ENCODE peak calls at places on chromosomes 16 and 17, in seven cellular contexts. B, J, R, K, P, S and W are unnamed samples.
A peak's percentile ranks its signal among the peaks of the same experiment; 100 is the strongest.

GRCh38 chr17:28598389-28598788 is 436 bp downstream of the SPAG5 start:
- DNase-seq in K (no peak), P (no peak), S (no peak), B (no peak), J (no peak), R (no peak), W (no peak)

GRCh38 chr16:27313422-27314160 is at the start of gene IL4R:
- DNase-seq in B (peak; percentile 95), S (peak; percentile 61), P (peak; percentile 64), K (peak; percentile 73), J (peak; percentile 74), R (peak; percentile 50), W (peak; percentile 75)

GRCh38 chr16:69424053-69424934 is at the start of gene CYB5B:
- DNase-seq in K (peak; percentile 98), P (peak; percentile 96), J (peak; percentile 92), S (peak; percentile 92), B (peak; percentile 99), R (peak; percentile 90), W (peak; percentile 99)

GRCh38 chr17:31548709-31549108 is 157.2 kb downstream of the RAB11FIP4 start:
- DNase-seq in B (no peak), R (no peak), J (no peak), K (no peak), S (no peak), P (no peak), W (no peak)

GRCh38 chr17:80474231-80474932 is 2.0 kb downstream of the NPTX1 start:
- DNase-seq in B (peak; percentile 21), S (no peak), P (peak; percentile 78), R (no peak), J (no peak), K (peak; percentile 67), W (peak; percentile 46)

GRCh38 chr16:80277182-80277581 is 263.6 kb upstream of the DYNLRB2 start:
- DNase-seq in S (no peak), K (peak; percentile 34), B (no peak), J (no peak), R (no peak), P (no peak), W (no peak)

GRCh38 chr16:88866151-88866920 is at the start of gene PABPN1L:
- DNase-seq in B (no peak), S (no peak), K (no peak), P (peak; percentile 63), R (no peak), J (peak; percentile 64), W (no peak)

GRCh38 chr16:64428463-64428862 is 693.4 kb downstream of the CDH11 start:
- DNase-seq in P (no peak), S (no peak), R (no peak), B (peak; percentile 71), K (no peak), J (peak; percentile 65), W (peak; percentile 70)

GRCh38 chr17:45147581-45148182 is 593 bp upstream of the HEXIM1 start:
- DNase-seq in S (peak; percentile 89), K (peak; percentile 93), B (peak; percentile 96), R (peak; percentile 50), J (peak; percentile 85), P (peak; percentile 91), W (peak; percentile 97)

GRCh38 chr16:17474572-17474971 is 3.8 kb upstream of the XYLT1 start:
- DNase-seq in P (no peak), S (no peak), R (no peak), K (peak; percentile 37), J (no peak), B (no peak), W (no peak)

GRCh38 chr16:87838643-87839541 is 30.4 kb downstream of the SLC7A5 start:
- DNase-seq in K (peak; percentile 52), P (no peak), R (no peak), B (no peak), S (no peak), J (no peak), W (no peak)

GRCh38 chr17:62067165-62068145 is 2.4 kb upstream of the MED13 start:
- DNase-seq in P (no peak), R (no peak), K (no peak), J (no peak), B (no peak), S (no peak), W (no peak)

GRCh38 chr17:16593356-16594102 is 24.5 kb upstream of the ZNF287 start:
- DNase-seq in J (no peak), B (peak; percentile 50), K (no peak), R (no peak), P (no peak), S (no peak), W (no peak)

GRCh38 chr17:39084558-39084957 is 66.9 kb downstream of the PLXDC1 start:
- DNase-seq in S (no peak), J (peak; percentile 35), R (no peak), K (no peak), P (peak; percentile 90), B (no peak), W (no peak)

GRCh38 chr17:72487731-72488325 is 367.0 kb downstream of the SOX9 start:
- DNase-seq in J (peak; percentile 18), S (no peak), K (no peak), R (no peak), B (no peak), P (no peak), W (no peak)

GRCh38 chr16:89060207-89060794 is 33.4 kb upstream of the ACSF3 start:
- DNase-seq in B (no peak), S (no peak), J (no peak), P (no peak), K (no peak), R (no peak), W (no peak)

GRCh38 chr17:67026341-67026740 is 18.0 kb upstream of the CACNG1 start:
- DNase-seq in S (no peak), R (no peak), B (peak; percentile 2), K (no peak), P (no peak), J (no peak), W (no peak)

GRCh38 chr16:17773698-17774101 is 302.9 kb upstream of the XYLT1 start:
- DNase-seq in J (no peak), R (no peak), B (no peak), S (no peak), K (peak; percentile 11), P (no peak), W (peak; percentile 83)

GRCh38 chr16:15803608-15804007 is 53.2 kb downstream of the MYH11 start:
- DNase-seq in S (peak; percentile 68), J (no peak), P (peak; percentile 10), B (no peak), K (no peak), R (no peak), W (no peak)

GRCh38 chr16:83689385-83689831 is 118.4 kb upstream of the HSBP1 start:
- DNase-seq in R (no peak), P (peak; percentile 50), S (no peak), B (peak; percentile 96), K (no peak), J (peak; percentile 24), W (peak; percentile 84)

GRCh38 chr16:46746821-46747776 is 1.0 kb downstream of the MYLK3 start:
- DNase-seq in K (no peak), P (no peak), R (no peak), J (peak; percentile 65), S (no peak), B (no peak), W (no peak)

GRCh38 chr17:69524854-69525253 is 110.4 kb downstream of the MAP2K6 start:
- DNase-seq in R (no peak), B (no peak), K (no peak), P (peak; percentile 54), J (no peak), S (no peak), W (no peak)

GRCh38 chr16:55651841-55652824 is 3.7 kb upstream of the SLC6A2 start:
- DNase-seq in P (no peak), J (no peak), B (no peak), K (no peak), R (no peak), S (no peak), W (no peak)

GRCh38 chr16:75559564-75560372 is 3.7 kb upstream of the TMEM231 start:
- DNase-seq in P (no peak), B (peak; percentile 66), K (peak; percentile 15), J (peak; percentile 28), R (no peak), S (no peak), W (peak; percentile 33)

GRCh38 chr17:55479903-55480302 is 31.3 kb downstream of the SMIM36 start:
- DNase-seq in J (no peak), P (no peak), B (no peak), S (no peak), R (no peak), K (no peak), W (no peak)

GRCh38 chr16:10931133-10931532 is 11.1 kb downstream of the DEXI start:
- DNase-seq in B (no peak), J (no peak), K (no peak), R (no peak), P (no peak), S (no peak), W (no peak)

GRCh38 chr17:34110315-34110714 is 144.8 kb upstream of the CCL2 start:
- DNase-seq in K (peak; percentile 64), J (no peak), R (no peak), S (no peak), B (no peak), P (peak; percentile 72), W (no peak)

GRCh38 chr16:11497851-11498289 is 88.8 kb downstream of the LITAF start:
- DNase-seq in K (peak; percentile 42), R (no peak), P (peak; percentile 45), S (peak; percentile 61), J (peak; percentile 63), B (peak; percentile 77), W (peak; percentile 72)

GRCh38 chr17:82943751-82944150 is 103.9 kb upstream of the ZNF750 start:
- DNase-seq in P (no peak), B (no peak), K (no peak), J (no peak), S (peak; percentile 14), R (no peak), W (no peak)

GRCh38 chr17:50523208-50523607 is 9.3 kb upstream of the EPN3 start:
- DNase-seq in P (no peak), R (no peak), K (no peak), B (no peak), S (no peak), J (peak; percentile 36), W (no peak)

GRCh38 chr16:66270333-66270927 is 96.1 kb upstream of the CDH5 start:
- DNase-seq in P (peak; percentile 94), B (peak; percentile 90), R (peak; percentile 44), K (peak; percentile 86), J (peak; percentile 87), S (peak; percentile 91), W (peak; percentile 71)
- H3K4me3 ChIP-seq in P (peak overlapping the region; percentile 33), B (no peak overlapping the region), R (no peak overlapping the region), K (no peak overlapping the region), J (peak overlapping the region; percentile 41), S (peak overlapping the region; percentile 25), W (no peak overlapping the region)

GRCh38 chr17:75842963-75843576 is 1.1 kb downstream of the UNC13D start:
- DNase-seq in R (no peak), B (no peak), J (no peak), S (no peak), K (no peak), P (no peak), W (no peak)
- H3K4me3 ChIP-seq in R (peak overlapping the region; percentile 91), B (no peak overlapping the region), J (no peak overlapping the region), S (no peak overlapping the region), K (no peak overlapping the region), P (no peak overlapping the region), W (no peak overlapping the region)

GRCh38 chr17:8310601-8311123 is 621 bp downstream of the ARHGEF15 start:
- DNase-seq in S (no peak), B (no peak), K (no peak), P (no peak), J (no peak), R (no peak), W (no peak)
- H3K4me3 ChIP-seq in S (no peak overlapping the region), B (no peak overlapping the region), K (no peak overlapping the region), P (no peak overlapping the region), J (peak overlapping the region; percentile 30), R (no peak overlapping the region), W (no peak overlapping the region)

GRCh38 chr16:53168744-53169143 is 114.0 kb downstream of the CHD9 start:
- DNase-seq in R (no peak), B (no peak), P (no peak), K (no peak), J (no peak), S (no peak), W (no peak)
- H3K4me3 ChIP-seq in R (no peak overlapping the region), B (no peak overlapping the region), P (no peak overlapping the region), K (no peak overlapping the region), J (no peak overlapping the region), S (no peak overlapping the region), W (no peak overlapping the region)